ENCODE peak calls at places on chromosomes 6 and 20, in four cellular contexts. M, F, C and L are unnamed samples.

GRCh38 chr6:161233986-161234620 is 39.8 kb downstream of the AGPAT4 start:
- DNase-seq in M (peak), F (no peak), C (peak), L (no peak)

GRCh38 chr6:145704153-145704781 is 31.1 kb downstream of the EPM2A start:
- DNase-seq in M (peak), F (no peak), C (peak), L (no peak)

GRCh38 chr6:34455831-34456230 is 10.0 kb upstream of the PACSIN1 start:
- DNase-seq in M (no peak), F (no peak), C (no peak), L (no peak)

GRCh38 chr6:158769228-158769627 is 49.9 kb downstream of the EZR start:
- DNase-seq in M (no peak), F (no peak), C (no peak), L (no peak)

GRCh38 chr6:5084787-5085637 is at the start of gene PPP1R3G:
- DNase-seq in M (peak), F (no peak), C (peak), L (no peak)

GRCh38 chr6:41836660-41837052 is 49.2 kb downstream of the TOMM6 start:
- DNase-seq in M (peak), F (no peak), C (peak), L (no peak)

GRCh38 chr20:2693286-2693995 is 861 bp downstream of the EBF4 start:
- DNase-seq in M (peak), F (peak), C (peak), L (no peak)

GRCh38 chr20:62307226-62308101 is 4.7 kb downstream of the ADRM1 start:
- DNase-seq in M (no peak), F (no peak), C (no peak), L (no peak)

GRCh38 chr6:44073612-44074382 is 53.5 kb downstream of the MRPL14 start:
- DNase-seq in M (peak), F (no peak), C (peak), L (no peak)

GRCh38 chr6:25882066-25882496 is 8.0 kb upstream of the SLC17A3 start:
- DNase-seq in M (no peak), F (peak), C (peak), L (no peak)

GRCh38 chr6:34556031-34556471 is at the start of gene SPDEF:
- DNase-seq in M (no peak), F (no peak), C (no peak), L (no peak)

GRCh38 chr6:1271071-1271763 is 40.7 kb upstream of the FOXQ1 start:
- DNase-seq in M (no peak), F (no peak), C (no peak), L (no peak)

GRCh38 chr6:19454296-19454998 is 382.7 kb upstream of the ID4 start:
- DNase-seq in M (no peak), F (no peak), C (no peak), L (no peak)

GRCh38 chr6:79463721-79464120 is 73.5 kb downstream of the LCA5 start:
- DNase-seq in M (no peak), F (no peak), C (no peak), L (no peak)

GRCh38 chr6:113291751-113292445 is 565.2 kb upstream of the MARCKS start:
- DNase-seq in M (peak), F (no peak), C (peak), L (no peak)

GRCh38 chr6:169935348-169935718 is 183.9 kb downstream of the ERMARD start:
- DNase-seq in M (no peak), F (no peak), C (no peak), L (no peak)

GRCh38 chr6:6823568-6824224 is 235.2 kb downstream of the LY86 start:
- DNase-seq in M (no peak), F (no peak), C (no peak), L (no peak)

GRCh38 chr6:66126358-66126757 is 419.3 kb upstream of the EYS start:
- DNase-seq in M (no peak), F (no peak), C (no peak), L (no peak)

GRCh38 chr20:44388466-44389023 is 33.0 kb downstream of the HNF4A start:
- DNase-seq in M (peak), F (peak), C (peak), L (peak)

GRCh38 chr6:150894935-150895686 is 29.6 kb downstream of the MTHFD1L start:
- DNase-seq in M (peak), F (no peak), C (peak), L (no peak)

GRCh38 chr6:142329486-142330113 is 27.8 kb downstream of the ADGRG6 start:
- DNase-seq in M (no peak), F (no peak), C (no peak), L (no peak)

GRCh38 chr6:13787146-13787545 is 27.2 kb downstream of the MCUR1 start:
- DNase-seq in M (peak), F (no peak), C (peak), L (no peak)

GRCh38 chr6:87483929-87484328 is 11.2 kb downstream of the SLC35A1 start:
- DNase-seq in M (peak), F (no peak), C (peak), L (no peak)

GRCh38 chr6:165684333-165684732 is 21.3 kb upstream of the PDE10A start:
- DNase-seq in M (no peak), F (no peak), C (no peak), L (no peak)

GRCh38 chr6:67888886-67889681 is 746.0 kb upstream of the ADGRB3 start:
- DNase-seq in M (no peak), F (no peak), C (no peak), L (no peak)

GRCh38 chr6:112029045-112029822 is 24.7 kb upstream of the CCN6 start:
- DNase-seq in M (peak), F (peak), C (peak), L (no peak)

GRCh38 chr6:54086439-54086838 is 24.8 kb upstream of the MLIP start:
- DNase-seq in M (peak), F (no peak), C (no peak), L (no peak)

GRCh38 chr6:84522135-84522535 is 242.3 kb downstream of the TBX18 start:
- DNase-seq in M (peak), F (no peak), C (peak), L (no peak)

GRCh38 chr6:106803188-106803587 is 171.3 kb downstream of the CD24 start:
- DNase-seq in M (no peak), F (no peak), C (no peak), L (no peak)

GRCh38 chr6:148422085-148422484 is 79.4 kb downstream of the SASH1 start:
- DNase-seq in M (no peak), F (no peak), C (no peak), L (peak)

GRCh38 chr6:131419698-131420097 is 153.3 kb upstream of the ARG1 start:
- DNase-seq in M (no peak), F (no peak), C (no peak), L (no peak)

GRCh38 chr6:170405311-170405975 is 98.9 kb downstream of the FAM120B start:
- DNase-seq in M (peak), F (no peak), C (peak), L (no peak)

GRCh38 chr6:42993445-42993844 is 9.1 kb downstream of the PPP2R5D start:
- DNase-seq in M (peak), F (no peak), C (no peak), L (no peak)